ENCODE peak calls at places on chromosomes 13 and 19, in seven cellular contexts. K, D, F, E, T, U and R are unnamed samples. For H3K9me3, the result is how much of the 10 kb centered on the place peaks cover.

GRCh38 chr13:32726374-32727037 is 140.3 kb downstream of the PDS5B start:
- DNase-seq in K (no peak), D (no peak), F (no peak), E (no peak), T (no peak), U (no peak), R (no peak)

GRCh38 chr13:40780822-40781401 is 8.5 kb upstream of the SLC25A15 start:
- DNase-seq in K (no peak), D (no peak), F (no peak), E (peak), T (peak), U (no peak), R (no peak)

GRCh38 chr19:5367530-5368133 is 27.0 kb upstream of the PTPRS start:
- DNase-seq in K (no peak), D (no peak), F (no peak), E (no peak), T (no peak), U (no peak), R (no peak)

GRCh38 chr19:37931941-37932655 is 25.1 kb downstream of the SIPA1L3 start:
- DNase-seq in K (peak), D (no peak), F (peak), E (peak), T (no peak), U (peak), R (no peak)

GRCh38 chr13:84362777-84363176 is 480.5 kb upstream of the SLITRK1 start:
- DNase-seq in K (no peak), D (no peak), F (no peak), E (no peak), T (no peak), U (no peak), R (no peak)

GRCh38 chr13:99072941-99073340 is 95.1 kb upstream of the DOCK9 start:
- DNase-seq in K (no peak), D (no peak), F (no peak), E (no peak), T (no peak), U (no peak), R (no peak)

GRCh38 chr19:1177322-1178114 is 3.5 kb upstream of the SBNO2 start:
- DNase-seq in K (no peak), D (no peak), F (no peak), E (peak), T (peak), U (no peak), R (no peak)

GRCh38 chr19:47157455-47158321 is 27.1 kb downstream of the SAE1 start:
- DNase-seq in K (peak), D (peak), F (peak), E (peak), T (peak), U (peak), R (peak)

GRCh38 chr13:23443878-23444277 is 10.4 kb upstream of the SACS start:
- DNase-seq in K (no peak), D (no peak), F (no peak), E (no peak), T (no peak), U (no peak), R (no peak)

GRCh38 chr19:50896591-50897190 is 14.5 kb downstream of the KLK4 start:
- DNase-seq in K (no peak), D (no peak), F (no peak), E (peak), T (peak), U (no peak), R (no peak)

GRCh38 chr13:24984134-24984533 is 111.8 kb upstream of the PABPC3 start:
- DNase-seq in K (no peak), D (no peak), F (no peak), E (no peak), T (no peak), U (no peak), R (no peak)

GRCh38 chr13:27971776-27972618 is 2.9 kb upstream of the CDX2 start:
- DNase-seq in K (no peak), D (no peak), F (no peak), E (no peak), T (peak), U (no peak), R (no peak)

GRCh38 chr19:45553464-45553863 is 31.1 kb downstream of the OPA3 start:
- DNase-seq in K (no peak), D (no peak), F (peak), E (no peak), T (no peak), U (no peak), R (no peak)

GRCh38 chr13:61255035-61255796 is 160.4 kb downstream of the PCDH20 start:
- DNase-seq in K (no peak), D (no peak), F (peak), E (no peak), T (peak), U (no peak), R (no peak)

GRCh38 chr19:1026189-1027019 is at the start of gene CNN2:
- DNase-seq in K (no peak), D (peak), F (peak), E (peak), T (peak), U (no peak), R (no peak)

GRCh38 chr13:101417043-101417406 is 717 bp upstream of the NALCN start:
- DNase-seq in K (no peak), D (no peak), F (no peak), E (peak), T (no peak), U (no peak), R (no peak)

GRCh38 chr19:19860756-19861390 is 4.8 kb upstream of the ZNF253 start:
- DNase-seq in K (peak), D (peak), F (peak), E (no peak), T (no peak), U (no peak), R (peak)

GRCh38 chr13:23673354-23673753 is 103.1 kb downstream of the TNFRSF19 start:
- DNase-seq in K (no peak), D (no peak), F (no peak), E (peak), T (no peak), U (no peak), R (no peak)

GRCh38 chr13:94093652-94094310 is 385.7 kb downstream of the DCT start:
- DNase-seq in K (no peak), D (no peak), F (no peak), E (peak), T (no peak), U (no peak), R (no peak)

GRCh38 chr13:48251616-48252081 is 18.6 kb downstream of the ITM2B start:
- DNase-seq in K (no peak), D (no peak), F (no peak), E (peak), T (no peak), U (no peak), R (no peak)

GRCh38 chr13:79837741-79838450 is 356.9 kb downstream of the NDFIP2 start:
- DNase-seq in K (no peak), D (no peak), F (no peak), E (peak), T (no peak), U (no peak), R (no peak)

GRCh38 chr19:7340959-7341837 is 7.5 kb upstream of the ARHGEF18 start:
- DNase-seq in K (peak), D (peak), F (peak), E (peak), T (peak), U (peak), R (peak)

GRCh38 chr19:49363265-49364082 is at the start of gene DKKL1:
- DNase-seq in K (peak), D (peak), F (peak), E (peak), T (peak), U (peak), R (peak)

GRCh38 chr13:23175920-23176319 is 4.9 kb upstream of the SGCG start:
- DNase-seq in K (no peak), D (no peak), F (no peak), E (peak), T (peak), U (no peak), R (no peak)

GRCh38 chr19:27746691-27747380 is 1466.1 kb downstream of the UQCRFS1 start:
- DNase-seq in K (peak), D (peak), F (peak), E (peak), T (no peak), U (no peak), R (no peak)

GRCh38 chr19:5914358-5914774 is 312 bp downstream of the CAPS start:
- DNase-seq in K (no peak), D (no peak), F (no peak), E (no peak), T (no peak), U (no peak), R (no peak)

GRCh38 chr19:15810335-15810734 is 5.1 kb downstream of the OR10H1 start:
- DNase-seq in K (no peak), D (no peak), F (no peak), E (no peak), T (peak), U (no peak), R (no peak)
- H3K9me3 ChIP-seq in K (under half), D (under half), F (under half), E (under half), T (under half), U (under half), R (under half)

GRCh38 chr19:13037161-13037560 is 41.9 kb downstream of the NFIX start:
- DNase-seq in K (no peak), D (no peak), F (no peak), E (peak), T (peak), U (no peak), R (no peak)
- H3K27ac ChIP-seq in K (no peak), D (no peak), F (no peak), E (peak), T (no peak), U (peak), R (no peak)

GRCh38 chr19:56014765-56015164 is 28.2 kb downstream of the NLRP5 start:
- DNase-seq in K (no peak), D (no peak), F (no peak), E (no peak), T (no peak), U (no peak), R (no peak)

GRCh38 chr19:56015756-56016155 is 29.2 kb downstream of the NLRP5 start:
- DNase-seq in K (no peak), D (no peak), F (peak), E (no peak), T (peak), U (no peak), R (no peak)
- H3K9me3 ChIP-seq in K (under half), D (under half), F (under half), E (under half), T (under half), U (under half), R (under half)

GRCh38 chr19:17326595-17326966 is 8.1 kb downstream of the ANO8 start:
- DNase-seq in K (no peak), D (no peak), F (no peak), E (no peak), T (no peak), U (no peak), R (no peak)
- H3K27ac ChIP-seq in K (no peak), D (no peak), F (no peak), E (no peak), T (no peak), U (no peak), R (no peak)

GRCh38 chr19:29706635-29707034 is 8.4 kb downstream of the C19orf12 start:
- DNase-seq in K (no peak), D (no peak), F (no peak), E (no peak), T (no peak), U (no peak), R (no peak)

GRCh38 chr19:29704562-29705558 is 10.2 kb downstream of the C19orf12 start:
- DNase-seq in K (no peak), D (no peak), F (no peak), E (no peak), T (no peak), U (no peak), R (no peak)

GRCh38 chr19:29702958-29703320 is 12.1 kb downstream of the C19orf12 start:
- DNase-seq in K (no peak), D (no peak), F (no peak), E (no peak), T (no peak), U (no peak), R (no peak)

GRCh38 chr19:29708553-29709439 is 6.3 kb downstream of the C19orf12 start:
- DNase-seq in K (no peak), D (no peak), F (no peak), E (no peak), T (no peak), U (no peak), R (no peak)

DNA sequence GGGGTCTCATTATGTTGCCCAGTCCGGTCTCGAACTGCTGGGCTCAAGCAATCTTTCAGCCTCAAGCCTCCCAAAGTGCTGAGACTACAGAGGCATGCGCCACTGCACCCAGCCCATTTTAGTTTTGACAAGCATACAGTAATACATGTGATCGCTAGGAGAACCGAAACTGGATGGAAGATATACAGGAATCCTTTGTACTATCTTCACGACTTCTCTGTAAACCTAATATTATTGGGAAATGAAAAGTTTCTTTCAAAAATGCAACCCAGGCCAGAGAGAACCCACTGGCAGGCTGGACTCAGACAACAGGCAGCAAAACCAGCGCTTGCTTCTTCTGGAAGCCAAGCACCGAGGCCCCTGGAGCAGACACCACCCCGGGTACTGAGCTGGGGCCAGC is 9.4 kb downstream of the C19orf12 start:
- DNase-seq in K (no peak), D (no peak), F (no peak), E (no peak), T (no peak), U (no peak), R (no peak)
- H3K9me3 ChIP-seq in K (under half), D (under half), F (under half), E (under half), T (under half), U (under half), R (under half)